ENCODE peak calls at places on chromosomes 4 and X, in four cellular contexts. One of them, this sample, is unnamed.

GRCh38 chr4:87497141-87497540 is 32.0 kb downstream of the SPARCL1 start:
- DNase-seq in iPS-NIHi11: peak
- DNase-seq in RPMI8226: no peak
- DNase-seq in NCI-H2029 treated with DMSO at 0.1 percent for 48 hours: no peak
- DNase-seq in this sample: no peak

GRCh38 chr4:52266537-52267137 is 215.5 kb downstream of the SPATA18 start:
- DNase-seq in iPS-NIHi11: no peak
- DNase-seq in RPMI8226: no peak
- DNase-seq in NCI-H2029 treated with DMSO at 0.1 percent for 48 hours: no peak
- DNase-seq in this sample: no peak

GRCh38 chr4:88573995-88574394 is 18.3 kb upstream of the HERC3 start:
- DNase-seq in iPS-NIHi11: peak
- DNase-seq in RPMI8226: no peak
- DNase-seq in NCI-H2029 treated with DMSO at 0.1 percent for 48 hours: no peak
- DNase-seq in this sample: no peak

GRCh38 chr4:52979020-52979419 is 116.9 kb downstream of the RASL11B start:
- DNase-seq in iPS-NIHi11: no peak
- DNase-seq in RPMI8226: no peak
- DNase-seq in NCI-H2029 treated with DMSO at 0.1 percent for 48 hours: no peak
- DNase-seq in this sample: no peak

GRCh38 chr4:121778991-121779628 is 14.1 kb upstream of the SMIM43 start:
- DNase-seq in iPS-NIHi11: no peak
- DNase-seq in RPMI8226: no peak
- DNase-seq in NCI-H2029 treated with DMSO at 0.1 percent for 48 hours: no peak
- DNase-seq in this sample: no peak

GRCh38 chr4:25843340-25844097 is 19.3 kb downstream of the SEL1L3 start:
- DNase-seq in iPS-NIHi11: no peak
- DNase-seq in RPMI8226: no peak
- DNase-seq in NCI-H2029 treated with DMSO at 0.1 percent for 48 hours: peak
- DNase-seq in this sample: peak

GRCh38 chr4:109977854-109978501 is 65.3 kb downstream of the EGF start:
- DNase-seq in iPS-NIHi11: peak
- DNase-seq in RPMI8226: peak
- DNase-seq in NCI-H2029 treated with DMSO at 0.1 percent for 48 hours: peak
- DNase-seq in this sample: no peak

GRCh38 chr4:82811838-82812672 is 13.5 kb upstream of the SCD5 start:
- DNase-seq in iPS-NIHi11: peak
- DNase-seq in RPMI8226: no peak
- DNase-seq in NCI-H2029 treated with DMSO at 0.1 percent for 48 hours: peak
- DNase-seq in this sample: no peak

GRCh38 chrX:14802943-14803710 is 69.7 kb downstream of the FANCB start:
- DNase-seq in iPS-NIHi11: no peak
- DNase-seq in RPMI8226: no peak
- DNase-seq in NCI-H2029 treated with DMSO at 0.1 percent for 48 hours: no peak
- DNase-seq in this sample: no peak

GRCh38 chr4:150010525-150011126 is 67.6 kb upstream of the DCLK2 start:
- DNase-seq in iPS-NIHi11: peak
- DNase-seq in RPMI8226: peak
- DNase-seq in NCI-H2029 treated with DMSO at 0.1 percent for 48 hours: peak
- DNase-seq in this sample: peak

GRCh38 chrX:37314526-37314925 is 34.6 kb upstream of the PRRG1 start:
- DNase-seq in iPS-NIHi11: no peak
- DNase-seq in RPMI8226: no peak
- DNase-seq in NCI-H2029 treated with DMSO at 0.1 percent for 48 hours: no peak
- DNase-seq in this sample: no peak

GRCh38 chrX:87572911-87573310 is 55.3 kb downstream of the KLHL4 start:
- DNase-seq in iPS-NIHi11: no peak
- DNase-seq in RPMI8226: no peak
- DNase-seq in NCI-H2029 treated with DMSO at 0.1 percent for 48 hours: no peak
- DNase-seq in this sample: no peak

This sample was measured in colonic mucosa.